ENCODE peak calls at places on chromosomes 13 and 19, in four cellular contexts. Y is T-helper 1 cell; X is hippocampal formation; U is activated T-cell treated with anti-CD3 and anti-CD28 coated beads, Interleukin-2, amount 50 U/mL, for 72 hours. H is an unnamed sample.

GRCh38 chr19:16366433-16367268 is 42.0 kb downstream of the KLF2 start:
- DNase-seq in Y (peak; percentile 85), X (no peak), U (no peak), H (no peak)

GRCh38 chr13:100254002-100254401 is 165.1 kb downstream of the PCCA start:
- DNase-seq in Y (no peak), X (no peak), U (no peak), H (no peak)

GRCh38 chr19:40055832-40056504 is at the start of gene ZNF780B:
- DNase-seq in Y (peak; percentile 78), X (peak; percentile 75), U (peak; percentile 72), H (peak; percentile 80)

GRCh38 chr13:99258210-99258860 is at the start of gene GPR18:
- DNase-seq in Y (peak; percentile 83), X (no peak), U (no peak), H (no peak)

GRCh38 chr13:40087021-40088002 is 431.9 kb downstream of the COG6 start:
- DNase-seq in Y (no peak), X (no peak), U (no peak), H (peak; percentile 10)

GRCh38 chr13:98915563-98916348 is 62.1 kb downstream of the DOCK9 start:
- DNase-seq in Y (no peak), X (no peak), U (no peak), H (no peak)

GRCh38 chr19:39410620-39411005 is 1.9 kb upstream of the PLEKHG2 start:
- DNase-seq in Y (no peak), X (no peak), U (no peak), H (no peak)

GRCh38 chr19:48714759-48715261 is 4.7 kb downstream of the MAMSTR start:
- DNase-seq in Y (no peak), X (no peak), U (no peak), H (no peak)

GRCh38 chr19:10421240-10421948 is 1.1 kb downstream of the PDE4A start:
- DNase-seq in Y (peak; percentile 52), X (no peak), U (peak; percentile 57), H (no peak)

GRCh38 chr19:57559008-57559403 is 657 bp downstream of the ZNF550 start:
- DNase-seq in Y (no peak), X (no peak), U (peak; percentile 27), H (peak; percentile 37)

GRCh38 chr19:12748489-12748888 is 3.1 kb upstream of the BEST2 start:
- DNase-seq in Y (no peak), X (no peak), U (no peak), H (no peak)

GRCh38 chr19:54420383-54421168 is 5.3 kb downstream of the TTYH1 start:
- DNase-seq in Y (no peak), X (peak; percentile 99), U (no peak), H (no peak)

GRCh38 chr19:2552859-2553258 is 76.9 kb downstream of the GADD45B start:
- DNase-seq in Y (peak; percentile 92), X (peak; percentile 4), U (peak; percentile 62), H (no peak)

GRCh38 chr13:43300817-43301216 is 277.4 kb downstream of the DNAJC15 start:
- DNase-seq in Y (no peak), X (no peak), U (no peak), H (no peak)

GRCh38 chr13:25988655-25989054 is 63.2 kb downstream of the SHISA2 start:
- DNase-seq in Y (no peak), X (no peak), U (no peak), H (no peak)

GRCh38 chr13:68176486-68176885 is 946.4 kb upstream of the PCDH9 start:
- DNase-seq in Y (no peak), X (no peak), U (no peak), H (no peak)

GRCh38 chr19:43467730-43468129 is 2.3 kb upstream of the LYPD3 start:
- DNase-seq in Y (no peak), X (no peak), U (no peak), H (no peak)

GRCh38 chr19:41415154-41415571 is 12.0 kb downstream of the B3GNT8 start:
- DNase-seq in Y (no peak), X (no peak), U (no peak), H (peak; percentile 54)

GRCh38 chr19:44549507-44549906 is 20.0 kb upstream of the CEACAM20 start:
- DNase-seq in Y (no peak), X (no peak), U (no peak), H (no peak)

GRCh38 chr13:50518791-50519201 is 324.7 kb downstream of the DLEU7 start:
- DNase-seq in Y (no peak), X (peak; percentile 58), U (no peak), H (no peak)

H was measured in NCI-H146.